ENCODE peak calls at places on chromosomes 7 and 10, in five cellular contexts. One of them, this sample, is unnamed.

GRCh38 chr7:82044497-82045080 is 274.7 kb upstream of the HGF start:
- DNase-seq in H9: no peak
- DNase-seq in HFF-Myc: no peak
- DNase-seq in Calu3: peak
- DNase-seq in mammary epithelial cell: peak
- DNase-seq in this sample: no peak

GRCh38 chr7:98204670-98205069 is 6.6 kb upstream of the BHLHA15 start:
- DNase-seq in H9: no peak
- DNase-seq in Calu3: no peak
- DNase-seq in HFF-Myc: no peak
- DNase-seq in mammary epithelial cell: no peak
- DNase-seq in this sample: no peak

GRCh38 chr10:124390788-124391187 is 27.9 kb downstream of the OAT start:
- DNase-seq in HFF-Myc: no peak
- DNase-seq in H9: no peak
- DNase-seq in Calu3: no peak
- DNase-seq in mammary epithelial cell: no peak
- DNase-seq in this sample: no peak

GRCh38 chr7:30162133-30162532 is 27.3 kb downstream of the MTURN start:
- DNase-seq in HFF-Myc: no peak
- DNase-seq in Calu3: no peak
- DNase-seq in H9: no peak
- DNase-seq in mammary epithelial cell: no peak
- DNase-seq in this sample: no peak

GRCh38 chr7:155490697-155491628 is 33.0 kb downstream of the EN2 start:
- DNase-seq in HFF-Myc: no peak
- DNase-seq in H9: peak
- DNase-seq in mammary epithelial cell: no peak
- DNase-seq in Calu3: no peak
- DNase-seq in this sample: peak

GRCh38 chr7:93365341-93365740 is 133.2 kb downstream of the VPS50 start:
- DNase-seq in HFF-Myc: no peak
- DNase-seq in mammary epithelial cell: no peak
- DNase-seq in H9: no peak
- DNase-seq in Calu3: no peak
- DNase-seq in this sample: no peak

GRCh38 chr7:8295638-8296361 is 33.8 kb upstream of the ICA1 start:
- DNase-seq in mammary epithelial cell: peak
- DNase-seq in Calu3: peak
- DNase-seq in HFF-Myc: peak
- DNase-seq in H9: peak
- DNase-seq in this sample: no peak

GRCh38 chr7:19747740-19748339 is 25.6 kb downstream of the TMEM196 start:
- DNase-seq in H9: no peak
- DNase-seq in HFF-Myc: no peak
- DNase-seq in mammary epithelial cell: peak
- DNase-seq in Calu3: peak
- DNase-seq in this sample: no peak

GRCh38 chr7:18352339-18353255 is 143.0 kb upstream of the HDAC9 start:
- DNase-seq in H9: peak
- DNase-seq in Calu3: peak
- DNase-seq in HFF-Myc: peak
- DNase-seq in mammary epithelial cell: peak
- DNase-seq in this sample: no peak

GRCh38 chr10:117131390-117132327 is 6.4 kb downstream of the VAX1 start:
- DNase-seq in H9: peak
- DNase-seq in mammary epithelial cell: no peak
- DNase-seq in HFF-Myc: no peak
- DNase-seq in Calu3: no peak
- DNase-seq in this sample: peak

GRCh38 chr7:111486472-111487142 is 75.7 kb downstream of the IMMP2L start:
- DNase-seq in H9: no peak
- DNase-seq in HFF-Myc: peak
- DNase-seq in Calu3: peak
- DNase-seq in mammary epithelial cell: peak
- DNase-seq in this sample: no peak

GRCh38 chr10:86389441-86390193 is 23.0 kb upstream of the GRID1 start:
- DNase-seq in HFF-Myc: no peak
- DNase-seq in mammary epithelial cell: no peak
- DNase-seq in Calu3: peak
- DNase-seq in H9: peak
- DNase-seq in this sample: peak

GRCh38 chr10:22655312-22655973 is 58.9 kb downstream of the PIP4K2A start:
- DNase-seq in HFF-Myc: peak
- DNase-seq in mammary epithelial cell: peak
- DNase-seq in Calu3: peak
- DNase-seq in H9: no peak
- DNase-seq in this sample: no peak

GRCh38 chr10:22911889-22912762 is 15.7 kb upstream of the ARMC3 start:
- DNase-seq in mammary epithelial cell: no peak
- DNase-seq in Calu3: no peak
- DNase-seq in H9: no peak
- DNase-seq in HFF-Myc: peak
- DNase-seq in this sample: no peak

GRCh38 chr10:35420044-35420443 is 83.7 kb downstream of the CCNY start:
- DNase-seq in HFF-Myc: no peak
- DNase-seq in Calu3: no peak
- DNase-seq in mammary epithelial cell: peak
- DNase-seq in H9: no peak
- DNase-seq in this sample: no peak

GRCh38 chr7:157097056-157097329 is 41.7 kb upstream of the UBE3C start:
- DNase-seq in mammary epithelial cell: no peak
- DNase-seq in HFF-Myc: no peak
- DNase-seq in Calu3: no peak
- DNase-seq in H9: no peak
- DNase-seq in this sample: no peak

GRCh38 chr7:55285665-55286064 is 79.5 kb upstream of the LANCL2 start:
- DNase-seq in HFF-Myc: no peak
- DNase-seq in Calu3: no peak
- DNase-seq in H9: no peak
- DNase-seq in mammary epithelial cell: no peak
- DNase-seq in this sample: no peak

GRCh38 chr10:27771231-27771630 is 25.6 kb upstream of the MKX start:
- DNase-seq in H9: no peak
- DNase-seq in Calu3: no peak
- DNase-seq in HFF-Myc: no peak
- DNase-seq in mammary epithelial cell: no peak
- DNase-seq in this sample: no peak

GRCh38 chr10:124917168-124917938 is 24.6 kb upstream of the ZRANB1 start:
- DNase-seq in HFF-Myc: no peak
- DNase-seq in mammary epithelial cell: peak
- DNase-seq in Calu3: peak
- DNase-seq in H9: peak
- DNase-seq in this sample: no peak

GRCh38 chr7:121002755-121003114 is 14.2 kb downstream of the CPED1 start:
- DNase-seq in mammary epithelial cell: no peak
- DNase-seq in Calu3: no peak
- DNase-seq in HFF-Myc: no peak
- DNase-seq in H9: no peak
- DNase-seq in this sample: no peak

GRCh38 chr10:18423058-18423637 is 228.2 kb downstream of the NSUN6 start:
- DNase-seq in HFF-Myc: no peak
- DNase-seq in Calu3: no peak
- DNase-seq in H9: no peak
- DNase-seq in mammary epithelial cell: no peak
- DNase-seq in this sample: no peak

GRCh38 chr7:2497500-2498336 is 21.5 kb upstream of the GRIFIN start:
- DNase-seq in H9: no peak
- DNase-seq in Calu3: no peak
- DNase-seq in mammary epithelial cell: no peak
- DNase-seq in HFF-Myc: no peak
- DNase-seq in this sample: no peak

GRCh38 chr7:127089146-127089545 is 163.6 kb downstream of the GRM8 start:
- DNase-seq in Calu3: no peak
- DNase-seq in mammary epithelial cell: no peak
- DNase-seq in H9: no peak
- DNase-seq in HFF-Myc: no peak
- DNase-seq in this sample: no peak

GRCh38 chr7:13990984-13991790 is 1.7 kb upstream of the ETV1 start:
- DNase-seq in Calu3: peak
- DNase-seq in H9: peak
- DNase-seq in HFF-Myc: peak
- DNase-seq in mammary epithelial cell: peak
- DNase-seq in this sample: peak

GRCh38 chr10:12995425-12995861 is 6.1 kb downstream of the CCDC3 start:
- DNase-seq in Calu3: no peak
- DNase-seq in mammary epithelial cell: no peak
- DNase-seq in HFF-Myc: no peak
- DNase-seq in H9: no peak
- DNase-seq in this sample: no peak

GRCh38 chr10:66996996-66997395 is 71.2 kb downstream of the LRRTM3 start:
- DNase-seq in mammary epithelial cell: peak
- DNase-seq in H9: no peak
- DNase-seq in HFF-Myc: no peak
- DNase-seq in Calu3: no peak
- DNase-seq in this sample: no peak

GRCh38 chr7:16743207-16743606 is 10.3 kb upstream of the TSPAN13 start:
- DNase-seq in H9: no peak
- DNase-seq in mammary epithelial cell: peak
- DNase-seq in Calu3: no peak
- DNase-seq in HFF-Myc: peak
- DNase-seq in this sample: no peak

GRCh38 chr7:16740996-16741395 is 12.6 kb upstream of the TSPAN13 start:
- DNase-seq in H9: no peak
- DNase-seq in HFF-Myc: no peak
- DNase-seq in mammary epithelial cell: no peak
- DNase-seq in Calu3: no peak
- DNase-seq in this sample: no peak

GRCh38 chr7:16740623-16740953 is 13.0 kb upstream of the TSPAN13 start:
- DNase-seq in Calu3: no peak
- DNase-seq in mammary epithelial cell: no peak
- DNase-seq in H9: no peak
- DNase-seq in HFF-Myc: no peak
- DNase-seq in this sample: no peak

GRCh38 chr7:16741676-16742075 is 11.9 kb upstream of the TSPAN13 start:
- DNase-seq in mammary epithelial cell: peak
- DNase-seq in H9: no peak
- DNase-seq in Calu3: no peak
- DNase-seq in HFF-Myc: no peak
- DNase-seq in this sample: no peak

DNA sequence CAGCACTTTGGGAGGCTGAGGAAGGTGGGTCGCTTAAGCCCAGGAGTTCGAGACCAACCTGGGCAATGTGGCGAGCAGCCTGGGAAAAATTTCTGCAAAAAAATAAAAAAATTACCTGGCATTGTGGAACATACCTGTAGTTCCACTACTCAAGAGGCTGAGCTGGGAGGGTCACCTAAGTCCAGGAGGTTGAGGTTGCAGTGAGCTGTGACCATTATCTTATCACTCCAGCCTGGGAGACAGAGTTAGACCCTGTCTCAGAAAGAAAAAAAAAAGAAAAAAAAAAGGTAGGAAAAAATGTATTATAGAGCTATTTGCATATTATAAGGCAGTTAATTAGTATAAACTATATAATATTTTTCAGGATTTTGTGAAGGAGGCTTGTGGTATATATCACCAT is 11.0 kb upstream of the TSPAN13 start:
- DNase-seq in Calu3: no peak
- DNase-seq in mammary epithelial cell: no peak
- DNase-seq in H9: no peak
- DNase-seq in HFF-Myc: no peak
- DNase-seq in this sample: no peak
- TF ChIP-seq CTCF in Calu3: no peak
- TF ChIP-seq CTCF in mammary epithelial cell: no peak
- TF ChIP-seq CTCF in H9: no peak
- TF ChIP-seq CTCF in HFF-Myc: no peak
- TF ChIP-seq CTCF in this sample: no peak

GRCh38 chr7:75611557-75612178 is 119.5 kb downstream of the SPDYE5 start:
- DNase-seq in HFF-Myc: no peak
- DNase-seq in H9: peak
- DNase-seq in Calu3: no peak
- DNase-seq in mammary epithelial cell: no peak
- DNase-seq in this sample: no peak
- TF ChIP-seq CTCF in HFF-Myc: no peak
- TF ChIP-seq CTCF in H9: no peak
- TF ChIP-seq CTCF in Calu3: no peak
- TF ChIP-seq CTCF in mammary epithelial cell: no peak
- TF ChIP-seq CTCF in this sample: no peak

GRCh38 chr7:74206589-74207120 is 3.2 kb upstream of the LAT2 start:
- DNase-seq in mammary epithelial cell: peak
- DNase-seq in H9: peak
- DNase-seq in Calu3: peak
- DNase-seq in HFF-Myc: no peak
- DNase-seq in this sample: peak

GRCh38 chr7:74199551-74200355 is 10.1 kb upstream of the LAT2 start:
- DNase-seq in mammary epithelial cell: no peak
- DNase-seq in H9: peak
- DNase-seq in Calu3: no peak
- DNase-seq in HFF-Myc: no peak
- DNase-seq in this sample: no peak

GRCh38 chr7:74203956-74204615 is 5.7 kb upstream of the LAT2 start:
- DNase-seq in H9: no peak
- DNase-seq in mammary epithelial cell: no peak
- DNase-seq in HFF-Myc: no peak
- DNase-seq in Calu3: no peak
- DNase-seq in this sample: no peak

GRCh38 chr7:74207586-74207985 is 2.2 kb upstream of the LAT2 start:
- DNase-seq in HFF-Myc: no peak
- DNase-seq in mammary epithelial cell: no peak
- DNase-seq in Calu3: no peak
- DNase-seq in H9: no peak
- DNase-seq in this sample: no peak

DNA sequence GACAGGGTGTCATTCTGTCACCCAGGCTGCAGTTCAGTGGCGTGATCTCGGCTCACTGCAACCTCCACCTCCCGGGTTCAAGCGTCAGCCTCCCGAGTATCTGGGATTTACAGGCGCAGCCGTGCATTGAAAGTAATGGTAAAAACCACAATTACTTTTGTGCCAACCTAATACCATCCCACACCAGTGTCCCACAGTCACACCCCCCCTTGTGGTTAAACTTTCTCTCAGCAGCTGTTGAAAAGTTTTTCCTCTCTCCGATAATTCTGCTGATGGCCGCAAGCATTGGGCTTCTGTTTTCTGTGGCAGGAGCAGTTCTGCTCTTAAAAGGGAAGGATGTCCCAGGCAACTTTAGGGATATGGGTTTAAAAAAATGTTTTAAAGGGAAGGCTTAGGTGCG is 6.6 kb upstream of the LAT2 start:
- DNase-seq in H9: peak
- DNase-seq in mammary epithelial cell: peak
- DNase-seq in Calu3: peak
- DNase-seq in HFF-Myc: no peak
- DNase-seq in this sample: no peak
- TF ChIP-seq CTCF in H9: peak
- TF ChIP-seq CTCF in mammary epithelial cell: peak
- TF ChIP-seq CTCF in Calu3: no peak
- TF ChIP-seq CTCF in HFF-Myc: peak
- TF ChIP-seq CTCF in this sample: peak

DNA sequence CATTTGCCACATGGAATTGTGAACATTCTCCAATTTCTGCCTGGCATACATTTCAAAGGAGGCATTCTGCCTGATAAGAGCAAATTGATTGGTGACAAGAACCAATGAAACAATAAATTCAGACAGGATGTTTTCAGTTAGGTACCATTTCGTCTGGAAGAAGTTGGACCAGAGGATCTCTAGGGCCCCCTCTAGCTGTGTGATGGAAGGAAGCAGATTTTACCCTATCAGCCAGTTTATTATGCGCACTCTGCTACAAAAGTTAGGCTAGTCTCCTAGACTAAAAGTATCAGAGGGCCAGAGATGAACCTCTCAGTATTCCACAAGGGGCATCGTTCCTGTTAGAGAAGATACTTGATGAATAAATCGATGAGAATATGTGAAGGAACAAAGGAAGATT is 118.0 kb downstream of the BUB3 start:
- DNase-seq in mammary epithelial cell: no peak
- DNase-seq in HFF-Myc: no peak
- DNase-seq in Calu3: no peak
- DNase-seq in H9: no peak
- DNase-seq in this sample: no peak
- TF ChIP-seq CTCF in mammary epithelial cell: peak
- TF ChIP-seq CTCF in HFF-Myc: peak
- TF ChIP-seq CTCF in Calu3: no peak
- TF ChIP-seq CTCF in H9: peak
- TF ChIP-seq CTCF in this sample: no peak

This sample was measured in osteocyte.